ENCODE peak calls at places on chromosomes 5 and 9, in four cellular contexts. E, G, P and T are unnamed samples.

GRCh38 chr9:120710110-120710981 is 3.9 kb downstream of the MEGF9 start:
- DNase-seq in G (no peak), E (no peak), P (peak; percentile 74), T (no peak)

GRCh38 chr9:127903557-127904475 is 4.4 kb upstream of the ST6GALNAC6 start:
- DNase-seq in P (no peak), E (peak; percentile 80), G (peak; percentile 75), T (no peak)

GRCh38 chr9:115540091-115540490 is 422.1 kb upstream of the TNC start:
- DNase-seq in P (no peak), G (no peak), E (no peak), T (no peak)

GRCh38 chr5:78537821-78538220 is 110.8 kb downstream of the LHFPL2 start:
- DNase-seq in G (no peak), E (no peak), P (peak; percentile 54), T (no peak)

GRCh38 chr5:127856310-127856709 is 153.1 kb downstream of the CCDC192 start:
- DNase-seq in G (no peak), E (no peak), P (no peak), T (no peak)

GRCh38 chr5:4258170-4258569 is 662.5 kb downstream of the IRX1 start:
- DNase-seq in G (no peak), P (no peak), E (no peak), T (no peak)

GRCh38 chr9:133563286-133564213 is 29.0 kb downstream of the ADAMTSL2 start:
- DNase-seq in G (no peak), P (peak; percentile 34), E (no peak), T (no peak)

GRCh38 chr5:106727071-106727470 is 943.7 kb downstream of the EFNA5 start:
- DNase-seq in E (no peak), G (no peak), P (no peak), T (no peak)

GRCh38 chr5:41908374-41909079 is 4.4 kb downstream of the RIMOC1 start:
- DNase-seq in P (no peak), E (no peak), G (no peak), T (no peak)

DNA sequence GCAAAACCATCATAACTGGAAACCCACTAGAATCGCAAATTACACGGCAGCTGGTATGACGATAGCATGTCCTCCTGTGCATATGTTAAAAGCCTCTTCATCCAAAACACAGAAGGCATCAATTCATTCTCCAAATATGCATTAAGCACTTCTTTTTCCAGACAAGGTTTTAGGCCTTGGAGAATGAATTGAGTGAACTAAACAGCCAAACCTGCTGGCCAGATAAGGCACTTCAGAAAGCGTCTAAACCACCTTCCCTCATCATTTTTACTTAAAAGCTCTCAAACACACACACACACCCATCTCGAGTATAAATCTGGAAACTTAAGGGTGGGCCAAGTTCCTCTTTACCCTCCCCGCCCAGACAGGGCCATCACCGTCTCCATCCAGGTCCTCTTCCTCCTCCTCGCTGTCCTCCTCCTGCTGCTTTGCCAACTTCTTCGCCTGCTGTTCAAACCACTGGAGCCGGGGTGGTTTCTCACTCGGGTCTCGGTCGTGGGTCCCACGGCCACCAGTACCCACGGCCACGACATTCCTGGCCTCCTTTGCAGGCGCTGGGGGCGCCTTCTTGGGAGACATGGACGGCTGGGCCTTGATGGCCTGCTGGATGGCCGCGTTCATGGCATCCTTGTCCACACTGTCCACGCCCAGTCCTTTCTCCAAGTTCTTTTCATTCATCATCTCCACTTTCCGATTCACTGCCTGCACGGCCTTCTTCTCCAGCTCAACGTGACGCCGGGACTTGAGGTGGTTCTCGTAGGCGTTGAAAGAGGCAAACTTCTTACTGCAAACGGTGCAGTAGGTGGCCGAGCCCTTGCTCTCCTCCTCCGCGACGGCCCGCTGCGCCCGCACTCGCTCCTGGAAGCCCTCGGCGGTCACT is 696 bp downstream of the ZNF622 start:
- DNase-seq in G (no peak), E (no peak), P (no peak), T (peak; percentile 64)
- TF ChIP-seq CTCF in G (no peak), E (no peak), P (no peak), T (no peak)

DNA sequence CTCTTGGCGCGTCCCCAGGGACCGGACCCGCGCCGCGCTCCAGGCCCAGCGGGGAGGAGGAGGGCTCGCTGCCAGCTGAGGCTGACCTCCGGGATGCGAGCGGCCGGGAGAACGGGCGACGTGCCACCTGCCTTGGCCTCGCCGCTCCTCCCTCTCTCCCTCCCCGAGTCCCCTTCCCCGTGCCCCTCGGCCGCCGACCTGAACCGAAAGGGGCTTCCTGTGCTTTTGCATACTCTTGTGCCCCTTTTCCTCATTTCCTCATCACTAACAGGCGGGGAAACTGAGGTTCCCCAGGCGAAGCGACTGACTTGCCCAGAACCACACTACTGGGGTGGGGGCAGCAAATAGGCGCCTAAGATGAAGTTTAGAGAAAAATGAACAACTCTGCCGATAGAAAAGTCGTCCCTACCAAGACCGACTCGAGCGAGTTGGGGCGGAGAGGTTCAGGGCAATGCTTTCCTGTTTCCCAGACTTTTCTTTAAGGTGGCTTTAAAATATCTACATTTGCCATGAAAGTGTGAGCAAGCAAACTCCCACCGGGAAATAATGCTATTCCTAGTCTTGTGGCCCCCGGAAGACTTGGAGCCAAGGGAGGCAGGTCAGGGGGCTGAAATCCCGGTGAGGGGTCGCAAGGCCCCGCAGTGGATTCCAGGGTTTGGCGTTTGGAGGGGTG is 580 bp upstream of the DUSP1 start:
- DNase-seq in P (no peak), G (no peak), E (no peak), T (peak; percentile 84)
- TF ChIP-seq EP300 in P (peak; percentile 11), G (no peak), E (no peak), T (no peak)

GRCh38 chr5:10711562-10711961 is 49.5 kb downstream of the DAP start:
- DNase-seq in E (no peak), G (no peak), P (no peak), T (no peak)
- TF ChIP-seq CTCF in E (no peak), G (no peak), P (no peak), T (no peak)

GRCh38 chr9:6680797-6681146 is 35.2 kb upstream of the GLDC start:
- DNase-seq in P (peak; percentile 67), E (no peak), G (no peak), T (no peak)

GRCh38 chr9:6681957-6682501 is 36.5 kb upstream of the GLDC start:
- DNase-seq in E (no peak), P (no peak), G (peak; percentile 40), T (no peak)

GRCh38 chr9:6676254-6676928 is 30.9 kb upstream of the GLDC start:
- DNase-seq in P (no peak), G (no peak), E (no peak), T (no peak)

GRCh38 chr9:6677803-6678202 is 32.3 kb upstream of the GLDC start:
- DNase-seq in P (no peak), G (no peak), E (no peak), T (no peak)

GRCh38 chr9:6681147-6681956 is 35.8 kb upstream of the GLDC start:
- DNase-seq in P (peak; percentile 99), G (peak; percentile 97), E (peak; percentile 93), T (peak; percentile 97)
- TF ChIP-seq EP300 in P (no peak), G (no peak), E (peak; percentile 40), T (no peak)

DNA sequence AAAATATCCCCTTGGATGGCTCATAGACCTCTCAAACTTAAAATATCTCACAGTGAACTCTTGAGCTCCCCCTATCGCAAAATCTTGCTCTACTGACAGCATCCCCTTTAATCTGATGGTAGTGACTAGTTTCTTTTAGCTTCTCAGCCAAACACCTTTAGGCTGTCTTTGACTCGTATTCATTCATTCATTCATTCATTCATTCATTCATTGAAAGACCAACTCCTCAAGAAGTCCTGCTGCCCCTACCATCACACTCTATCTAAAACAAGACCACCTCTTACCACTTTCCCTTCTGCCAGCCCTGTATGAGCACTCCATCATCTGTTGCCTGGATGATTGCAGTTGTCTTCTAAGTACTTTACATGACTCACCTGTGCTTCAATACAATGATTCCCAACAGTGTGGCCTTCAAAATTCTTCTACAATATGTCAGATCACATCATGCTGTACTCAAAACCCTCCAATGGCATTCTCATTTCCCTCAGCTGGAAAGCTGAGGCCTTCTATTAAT is 46.8 kb downstream of the ITGA2 start:
- DNase-seq in E (no peak), G (no peak), P (peak; percentile 48), T (no peak)
- TF ChIP-seq CTCF in E (no peak), G (no peak), P (peak; percentile 48), T (no peak)

GRCh38 chr5:153441997-153442396 is 48.5 kb upstream of the GRIA1 start:
- DNase-seq in E (no peak), P (no peak), G (no peak), T (no peak)
- TF ChIP-seq EP300 in E (no peak), P (no peak), G (no peak), T (no peak)

DNA sequence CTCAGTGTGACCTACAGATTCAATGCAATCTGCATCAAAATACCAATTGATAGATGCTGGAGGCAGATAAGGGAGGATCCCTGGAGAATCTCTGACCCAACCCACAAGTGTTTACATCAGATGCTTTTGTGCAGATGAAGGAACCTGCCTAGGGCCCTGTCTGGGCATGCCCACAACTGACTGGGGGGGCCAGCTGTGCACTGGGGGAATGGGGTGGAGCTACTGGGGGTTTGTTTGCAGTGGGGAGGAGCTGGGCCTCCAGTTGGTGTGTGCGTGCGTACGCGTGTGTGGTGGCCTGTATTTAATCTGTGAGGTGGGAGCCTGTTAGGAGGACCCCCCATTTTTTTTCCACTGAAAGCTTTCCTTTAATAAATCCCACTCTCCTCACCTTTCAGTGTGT is 244.9 kb downstream of the TRIM36 start:
- DNase-seq in G (no peak), E (no peak), P (no peak), T (no peak)
- TF ChIP-seq CTCF in G (no peak), E (no peak), P (no peak), T (no peak)

GRCh38 chr5:135517631-135518030 is 18.1 kb downstream of the NEUROG1 start:
- DNase-seq in P (no peak), G (no peak), E (no peak), T (no peak)
- TF ChIP-seq EP300 in P (no peak), G (no peak), E (no peak), T (no peak)

GRCh38 chr5:75335952-75336624 is 932 bp upstream of the HMGCR start:
- DNase-seq in P (peak; percentile 90), E (no peak), G (no peak), T (no peak)
- TF ChIP-seq CTCF in P (no peak), E (no peak), G (peak; percentile 16), T (peak; percentile 59)